ENCODE peak calls at places on chromosome 19, in seven cellular contexts. I is dermis microvascular lymphatic vessel endothelial cell; P is T-helper 2 cell; X is cardiac muscle cell; A is stimulated activated CD8-positive, alpha-beta memory T cell treated with anti-CD3 and anti-CD28 coated beads, Interleukin-2, amount 100 ng/mL, for 48 hours; N is skeletal muscle cell; Z is AG04450. O is an unnamed sample.
A peak's percentile ranks its signal among the peaks of the same experiment; 100 is the strongest.

GRCh38 chr19:13149628-13150186 is 468 bp downstream of the STX10 start:
- DNase-seq in A (peak; percentile 32), Z (no peak), X (peak; percentile 72), P (no peak), N (no peak), I (peak; percentile 66), O (peak; percentile 46)

GRCh38 chr19:13153627-13154240 is 3.5 kb downstream of the IER2 start:
- DNase-seq in Z (no peak), A (no peak), N (no peak), P (no peak), I (peak; percentile 55), X (peak; percentile 49), O (no peak)

GRCh38 chr19:28878862-28879566 is 333.9 kb downstream of the UQCRFS1 start:
- DNase-seq in X (peak; percentile 93), P (peak; percentile 31), I (peak; percentile 69), N (peak; percentile 28), A (peak; percentile 39), Z (peak; percentile 34), O (no peak)

GRCh38 chr19:44626067-44626624 is 12.8 kb downstream of the IGSF23 start:
- DNase-seq in X (no peak), P (no peak), A (no peak), N (peak; percentile 84), Z (peak; percentile 97), I (peak; percentile 95), O (peak; percentile 86)

GRCh38 chr19:18009412-18010066 is 1.6 kb downstream of the ARRDC2 start:
- DNase-seq in N (no peak), A (no peak), Z (no peak), X (no peak), P (no peak), I (peak; percentile 62), O (peak; percentile 24)

GRCh38 chr19:1468274-1469199 is 10.5 kb downstream of the C19orf25 start:
- DNase-seq in N (no peak), X (peak; percentile 56), Z (no peak), I (no peak), A (no peak), P (no peak), O (no peak)

GRCh38 chr19:38942471-38943181 is 11.9 kb downstream of the MRPS12 start:
- DNase-seq in X (no peak), P (no peak), Z (no peak), I (no peak), N (no peak), A (no peak), O (no peak)

GRCh38 chr19:40673377-40673776 is 17.1 kb downstream of the NUMBL start:
- DNase-seq in P (no peak), N (no peak), I (no peak), X (no peak), Z (no peak), A (no peak), O (no peak)

GRCh38 chr19:409006-409514 is at the start of gene C2CD4C:
- DNase-seq in P (no peak), Z (no peak), A (no peak), I (no peak), N (no peak), X (peak; percentile 59), O (no peak)

GRCh38 chr19:36236304-36236945 is 21.5 kb downstream of the ZNF146 start:
- DNase-seq in N (no peak), A (no peak), X (no peak), I (no peak), P (no peak), Z (no peak), O (no peak)

GRCh38 chr19:17909017-17909732 is 23.6 kb upstream of the CCDC124 start:
- DNase-seq in A (no peak), X (no peak), N (no peak), Z (no peak), I (no peak), P (no peak), O (no peak)

GRCh38 chr19:41306394-41306793 is 3.6 kb upstream of the CCDC97 start:
- DNase-seq in I (no peak), A (no peak), X (no peak), P (no peak), N (no peak), Z (no peak), O (no peak)

GRCh38 chr19:39223703-39224279 is 19.7 kb upstream of the SYCN start:
- DNase-seq in I (peak; percentile 41), X (peak; percentile 76), Z (no peak), P (no peak), A (no peak), N (no peak), O (no peak)

GRCh38 chr19:6811906-6812305 is 39.4 kb downstream of the VAV1 start:
- DNase-seq in A (no peak), I (peak; percentile 79), Z (no peak), X (no peak), N (peak; percentile 11), P (no peak), O (no peak)

GRCh38 chr19:18109731-18110671 is 12.4 kb downstream of the MAST3 start:
- DNase-seq in P (no peak), I (no peak), N (no peak), X (peak; percentile 62), A (peak; percentile 51), Z (no peak), O (no peak)

GRCh38 chr19:43934055-43934984 is 762 bp downstream of the ZNF45 start:
- DNase-seq in I (peak; percentile 4), P (no peak), N (no peak), X (peak; percentile 3), A (no peak), Z (no peak), O (no peak)

GRCh38 chr19:5170329-5170745 is 170.3 kb downstream of the PTPRS start:
- DNase-seq in I (peak; percentile 12), P (peak; percentile 34), X (no peak), A (peak; percentile 47), Z (no peak), N (no peak), O (no peak)

GRCh38 chr19:35545855-35546381 is 492 bp downstream of the TMEM147 start:
- DNase-seq in A (peak; percentile 74), N (no peak), P (peak; percentile 29), X (no peak), I (peak; percentile 50), Z (no peak), O (no peak)

GRCh38 chr19:6983448-6983847 is 37.8 kb downstream of the MBD3L2B start:
- DNase-seq in N (no peak), Z (no peak), P (no peak), X (no peak), A (no peak), I (no peak), O (no peak)

GRCh38 chr19:35299523-35300339 is 7.8 kb downstream of the MAG start:
- DNase-seq in P (no peak), X (peak; percentile 37), I (peak; percentile 6), Z (no peak), A (peak; percentile 23), N (no peak), O (no peak)

GRCh38 chr19:49847731-49848696 is 2.9 kb upstream of the PTOV1 start:
- DNase-seq in I (peak; percentile 47), P (no peak), Z (peak; percentile 49), A (no peak), N (peak; percentile 61), X (no peak), O (peak; percentile 22)

GRCh38 chr19:12774588-12775555 is at the start of gene HOOK2:
- DNase-seq in P (peak; percentile 48), N (no peak), Z (no peak), I (no peak), X (no peak), A (no peak), O (no peak)

GRCh38 chr19:13069415-13070369 is 33.0 kb downstream of the LYL1 start:
- DNase-seq in N (no peak), P (no peak), I (no peak), Z (no peak), A (no peak), X (no peak), O (no peak)

GRCh38 chr19:1360818-1361461 is 22.8 kb upstream of the NDUFS7 start:
- DNase-seq in A (no peak), X (no peak), P (no peak), Z (peak; percentile 58), N (peak; percentile 67), I (peak; percentile 64), O (no peak)

GRCh38 chr19:28239270-28239669 is 973.7 kb downstream of the UQCRFS1 start:
- DNase-seq in N (no peak), P (no peak), A (no peak), Z (no peak), I (no peak), X (peak; percentile 67), O (no peak)

GRCh38 chr19:5452594-5453565 is 2.3 kb upstream of the ZNRF4 start:
- DNase-seq in I (peak; percentile 22), X (no peak), P (no peak), Z (no peak), A (no peak), N (no peak), O (no peak)

GRCh38 chr19:46610851-46611770 is 10.0 kb downstream of the CALM3 start:
- DNase-seq in N (no peak), X (no peak), A (no peak), P (no peak), I (no peak), Z (no peak), O (no peak)

GRCh38 chr19:48511800-48512503 is at the start of gene LMTK3:
- DNase-seq in Z (no peak), A (peak; percentile 49), P (peak; percentile 81), I (no peak), X (peak; percentile 60), N (no peak), O (peak; percentile 13)